ENCODE peak calls at places on chromosomes 12 and 14, in five cellular contexts. Z is uterus, G is K562, S is body of pancreas, D is IMR-90. T is an unnamed sample.
A peak's percentile ranks its signal among the peaks of the same experiment; 100 is the strongest.

GRCh38 chr14:77342726-77343397 is 22.0 kb downstream of the GSTZ1 start:
- DNase-seq in Z (no peak), G (no peak), S (no peak), D (peak; percentile 46), T (no peak)

GRCh38 chr12:3491938-3492867 is 1.2 kb downstream of the PRMT8 start:
- DNase-seq in Z (peak; percentile 33), G (peak; percentile 71), S (peak; percentile 55), D (peak; percentile 32), T (peak; percentile 50)

GRCh38 chr14:22492601-22493000 is 96.4 kb downstream of the DAD1 start:
- DNase-seq in Z (no peak), G (no peak), S (no peak), D (no peak), T (no peak)

GRCh38 chr12:5874514-5874913 is 70.5 kb downstream of the ANO2 start:
- DNase-seq in Z (no peak), G (no peak), S (no peak), D (no peak), T (no peak)

GRCh38 chr12:104656921-104657320 is 200.2 kb downstream of the CHST11 start:
- DNase-seq in Z (peak; percentile 37), G (no peak), S (no peak), D (peak; percentile 54), T (no peak)

GRCh38 chr12:101127521-101128219 is 82.4 kb downstream of the SLC5A8 start:
- DNase-seq in Z (no peak), G (no peak), S (no peak), D (peak; percentile 80), T (no peak)

GRCh38 chr12:118704517-118704916 is 276.8 kb upstream of the SRRM4 start:
- DNase-seq in Z (no peak), G (no peak), S (no peak), D (no peak), T (no peak)

GRCh38 chr12:6223545-6223944 is 23.3 kb downstream of the CD9 start:
- DNase-seq in Z (no peak), G (no peak), S (no peak), D (no peak), T (no peak)

GRCh38 chr12:114873656-114874055 is 189.7 kb upstream of the TBX3 start:
- DNase-seq in Z (no peak), G (no peak), S (no peak), D (no peak), T (no peak)

GRCh38 chr14:78836777-78837176 is 666.6 kb downstream of the NRXN3 start:
- DNase-seq in Z (no peak), G (peak; percentile 37), S (peak; percentile 60), D (peak; percentile 52), T (peak; percentile 66)

GRCh38 chr14:50756300-50756699 is 74.7 kb downstream of the NIN start:
- DNase-seq in Z (no peak), G (no peak), S (no peak), D (no peak), T (no peak)
- TF ChIP-seq POLR2A in Z (no peak), G (no peak), S (no peak), D (no peak), T (no peak)

GRCh38 chr12:53601296-53601847 is 24.8 kb downstream of the ATF7 start:
- DNase-seq in Z (no peak), G (no peak), S (no peak), D (no peak), T (no peak)
- TF ChIP-seq POLR2A in Z (no peak), G (no peak), S (no peak), D (no peak), T (no peak)

GRCh38 chr12:52896190-52897100 is 8.4 kb downstream of the KRT8 start:
- DNase-seq in Z (no peak), G (no peak), S (no peak), D (no peak), T (no peak)
- TF ChIP-seq POLR2A in Z (no peak), G (peak; percentile 53), S (no peak), D (no peak), T (no peak)

GRCh38 chr14:73752297-73752992 is 38.3 kb upstream of the PNMA1 start:
- DNase-seq in Z (peak; percentile 66), G (no peak), S (peak; percentile 56), D (peak; percentile 45), T (peak; percentile 71)
- TF ChIP-seq POLR2A in Z (no peak), G (no peak), S (no peak), D (no peak), T (no peak)

T was measured in erythroblast.